ENCODE peak calls at places on chromosomes 6 and 20, in eight cellular contexts. K, R, J, F, B, M, V and G are unnamed samples. For H3K4me1, the result is how much of the 10 kb centered on the place peaks cover.

GRCh38 chr20:43559147-43559477 is 285 bp downstream of the SGK2 start:
- DNase-seq in K (no peak), R (no peak), J (no peak), F (no peak), B (no peak), M (no peak), V (no peak), G (no peak)

GRCh38 chr6:116313377-116313776 is 33.6 kb upstream of the TSPYL1 start:
- DNase-seq in K (no peak), R (no peak), J (no peak), F (no peak), B (no peak), M (no peak), V (no peak), G (no peak)

GRCh38 chr20:3753098-3753497 is 14.5 kb downstream of the ADISSP start:
- DNase-seq in K (no peak), R (peak), J (peak), F (peak), B (peak), M (peak), V (peak), G (no peak)

GRCh38 chr6:32614366-32615081 is 22.7 kb upstream of the HLA-DQA1 start:
- DNase-seq in K (no peak), R (no peak), J (no peak), F (no peak), B (no peak), M (no peak), V (no peak), G (no peak)

GRCh38 chr6:152700427-152700826 is 2.7 kb downstream of the MYCT1 start:
- DNase-seq in K (no peak), R (no peak), J (no peak), F (no peak), B (no peak), M (no peak), V (no peak), G (no peak)

GRCh38 chr20:50713677-50714101 is 17.7 kb upstream of the PARD6B start:
- DNase-seq in K (no peak), R (no peak), J (no peak), F (no peak), B (no peak), M (no peak), V (no peak), G (no peak)

GRCh38 chr6:157912326-157912725 is 69.3 kb upstream of the SYNJ2 start:
- DNase-seq in K (no peak), R (no peak), J (no peak), F (no peak), B (no peak), M (no peak), V (no peak), G (no peak)

GRCh38 chr6:166068768-166069167 is 98.9 kb downstream of the TBXT start:
- DNase-seq in K (no peak), R (no peak), J (no peak), F (no peak), B (no peak), M (no peak), V (no peak), G (no peak)

GRCh38 chr6:128323011-128323410 is 197.4 kb downstream of the PTPRK start:
- DNase-seq in K (no peak), R (no peak), J (no peak), F (no peak), B (no peak), M (no peak), V (no peak), G (no peak)

GRCh38 chr20:43949741-43950618 is 35.3 kb downstream of the TOX2 start:
- DNase-seq in K (peak), R (peak), J (no peak), F (peak), B (no peak), M (no peak), V (peak), G (peak)

GRCh38 chr20:41408986-41409385 is 42.4 kb upstream of the EMILIN3 start:
- DNase-seq in K (no peak), R (no peak), J (no peak), F (no peak), B (no peak), M (no peak), V (no peak), G (no peak)

GRCh38 chr20:13891575-13891974 is 98.8 kb downstream of the SEL1L2 start:
- DNase-seq in K (no peak), R (no peak), J (no peak), F (no peak), B (no peak), M (no peak), V (no peak), G (no peak)

GRCh38 chr20:51378171-51378928 is 164.2 kb downstream of the NFATC2 start:
- DNase-seq in K (no peak), R (no peak), J (no peak), F (no peak), B (no peak), M (no peak), V (no peak), G (no peak)

GRCh38 chr6:150298676-150299075 is 70.1 kb upstream of the IYD start:
- DNase-seq in K (no peak), R (no peak), J (no peak), F (no peak), B (no peak), M (no peak), V (no peak), G (no peak)

GRCh38 chr6:151494235-151494950 is 576 bp downstream of the CCDC170 start:
- DNase-seq in K (peak), R (no peak), J (peak), F (peak), B (peak), M (no peak), V (no peak), G (peak)

GRCh38 chr20:61356171-61356570 is 104.1 kb downstream of the CDH4 start:
- DNase-seq in K (no peak), R (no peak), J (no peak), F (no peak), B (no peak), M (no peak), V (no peak), G (no peak)

GRCh38 chr6:170140129-170140528 is 150.7 kb downstream of the DLL1 start:
- DNase-seq in K (no peak), R (no peak), J (no peak), F (peak), B (no peak), M (no peak), V (no peak), G (no peak)

GRCh38 chr20:43926691-43927090 is 12.0 kb downstream of the TOX2 start:
- DNase-seq in K (no peak), R (no peak), J (no peak), F (no peak), B (no peak), M (no peak), V (no peak), G (no peak)

GRCh38 chr6:158595223-158595622 is 35.3 kb downstream of the TMEM181 start:
- DNase-seq in K (no peak), R (peak), J (no peak), F (no peak), B (peak), M (no peak), V (peak), G (no peak)

GRCh38 chr6:167547751-167548150 is 222.9 kb downstream of the TTLL2 start:
- DNase-seq in K (no peak), R (peak), J (no peak), F (no peak), B (no peak), M (no peak), V (no peak), G (no peak)

GRCh38 chr20:63567382-63568169 is 6.5 kb downstream of the HELZ2 start:
- DNase-seq in K (peak), R (peak), J (no peak), F (no peak), B (no peak), M (no peak), V (peak), G (peak)

GRCh38 chr6:121506761-121507754 is 71.6 kb downstream of the GJA1 start:
- DNase-seq in K (no peak), R (no peak), J (no peak), F (no peak), B (no peak), M (no peak), V (no peak), G (no peak)

GRCh38 chr6:127515234-127515793 is 3.8 kb downstream of the MTCL3 start:
- DNase-seq in K (no peak), R (no peak), J (no peak), F (no peak), B (no peak), M (no peak), V (no peak), G (no peak)

GRCh38 chr6:28747631-28748157 is 176.1 kb downstream of the TRIM27 start:
- DNase-seq in K (no peak), R (no peak), J (peak), F (no peak), B (peak), M (peak), V (no peak), G (no peak)

GRCh38 chr20:1283522-1284210 is 17.6 kb downstream of the SNPH start:
- DNase-seq in K (no peak), R (no peak), J (no peak), F (no peak), B (no peak), M (no peak), V (no peak), G (no peak)

GRCh38 chr6:77015350-77015749 is 447.9 kb downstream of the HTR1B start:
- DNase-seq in K (no peak), R (no peak), J (no peak), F (no peak), B (no peak), M (no peak), V (no peak), G (no peak)

GRCh38 chr20:51562334-51563140 is 20.0 kb upstream of the NFATC2 start:
- DNase-seq in K (peak), R (no peak), J (peak), F (peak), B (no peak), M (peak), V (no peak), G (peak)

GRCh38 chr20:18224968-18225568 is 63.3 kb upstream of the ZNF133 start:
- DNase-seq in K (no peak), R (no peak), J (peak), F (peak), B (peak), M (peak), V (no peak), G (peak)

DNA sequence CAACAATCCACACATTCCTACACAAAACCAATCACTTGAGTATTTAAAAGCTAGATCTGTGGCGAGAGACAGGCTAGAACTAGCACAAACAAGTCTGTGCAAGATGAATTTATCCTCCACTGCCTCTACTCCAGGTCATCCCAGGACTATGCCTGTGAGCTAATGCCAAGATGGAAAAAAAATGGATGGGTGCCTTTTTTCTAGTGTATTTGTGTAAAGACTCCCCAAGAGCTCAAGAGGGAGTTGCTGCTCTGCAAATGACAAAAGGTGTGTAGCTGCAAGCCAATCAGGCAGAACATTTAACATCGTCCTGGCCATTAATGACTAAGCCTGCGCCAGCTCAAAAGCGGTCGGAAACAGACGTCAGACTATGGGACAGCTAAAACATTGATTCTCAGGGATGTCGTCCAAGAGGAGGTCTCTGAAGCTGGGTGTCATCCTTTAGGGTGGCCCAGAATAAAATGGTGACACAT is 21.9 kb downstream of the ATXN1 start:
- DNase-seq in K (no peak), R (no peak), J (no peak), F (no peak), B (peak), M (no peak), V (no peak), G (no peak)
- H3K4me1 ChIP-seq in K (under half), R (under half), J (under half), F (under half), B (half or more), M (under half), V (under half), G (under half)

GRCh38 chr6:139942333-139942732 is 567.9 kb upstream of the CITED2 start:
- DNase-seq in K (no peak), R (no peak), J (no peak), F (no peak), B (no peak), M (no peak), V (no peak), G (no peak)

GRCh38 chr6:139941826-139942225 is 567.4 kb upstream of the CITED2 start:
- DNase-seq in K (no peak), R (no peak), J (no peak), F (no peak), B (no peak), M (no peak), V (no peak), G (no peak)

GRCh38 chr6:139943391-139943790 is 568.9 kb upstream of the CITED2 start:
- DNase-seq in K (no peak), R (no peak), J (peak), F (no peak), B (peak), M (no peak), V (no peak), G (no peak)

GRCh38 chr6:139939189-139939979 is 564.9 kb upstream of the CITED2 start:
- DNase-seq in K (no peak), R (no peak), J (no peak), F (no peak), B (no peak), M (no peak), V (no peak), G (no peak)

DNA sequence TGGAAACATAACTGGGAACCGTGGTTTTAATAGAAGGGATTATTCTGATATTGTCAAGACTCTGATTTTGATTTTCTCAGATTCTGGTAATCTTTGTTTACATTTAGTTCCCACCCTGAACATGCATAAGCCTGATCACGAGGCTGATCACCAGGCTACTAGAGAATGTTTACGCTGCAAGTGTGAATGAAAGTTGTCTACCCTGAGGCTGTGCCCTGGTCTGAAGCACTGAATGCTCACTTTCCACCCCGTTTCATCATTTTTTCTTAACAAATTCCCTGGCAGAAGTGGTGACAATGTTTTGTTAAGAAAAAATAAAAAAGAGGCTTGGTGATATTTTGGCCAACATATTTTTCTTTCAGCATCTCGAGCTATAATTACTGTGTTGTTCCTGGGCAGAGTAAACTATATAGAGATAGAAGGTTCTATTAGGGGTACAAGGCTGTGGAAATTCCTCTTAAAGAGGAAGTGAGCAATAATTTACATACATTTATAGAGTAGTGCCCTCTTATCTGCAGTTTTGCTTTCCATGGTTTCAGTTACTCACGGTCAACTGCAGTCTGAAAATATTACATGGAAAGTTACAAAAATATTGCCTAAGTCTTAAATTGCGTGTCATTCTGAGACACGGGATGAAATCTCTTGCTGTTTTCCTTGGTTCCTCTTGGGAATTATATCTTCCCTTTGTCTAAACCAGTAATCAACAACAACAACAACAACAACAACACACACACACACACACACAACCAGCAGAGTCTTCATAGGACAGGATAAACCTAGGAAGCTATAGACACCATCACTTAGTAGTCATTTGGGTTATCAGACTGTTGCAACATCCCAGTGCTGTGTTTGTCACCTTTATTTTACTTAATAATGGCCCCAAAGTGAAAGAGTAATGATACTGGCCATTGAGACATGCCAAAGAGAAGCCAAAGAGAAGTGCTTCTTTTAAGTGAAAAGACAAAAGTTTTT is 566.6 kb upstream of the CITED2 start:
- DNase-seq in K (no peak), R (no peak), J (no peak), F (no peak), B (no peak), M (no peak), V (no peak), G (no peak)
- TF ChIP-seq CTCF in K (no peak), R (no peak), J (no peak), F (no peak), B (no peak), M (no peak), V (no peak), G (no peak)

GRCh38 chr6:159978291-159979135 is 9.6 kb downstream of the IGF2R start:
- DNase-seq in K (no peak), R (peak), J (no peak), F (no peak), B (no peak), M (no peak), V (peak), G (no peak)

GRCh38 chr6:159979136-159979874 is 10.4 kb downstream of the IGF2R start:
- DNase-seq in K (peak), R (peak), J (no peak), F (no peak), B (peak), M (no peak), V (peak), G (no peak)

GRCh38 chr6:159977242-159978214 is 8.6 kb downstream of the IGF2R start:
- DNase-seq in K (peak), R (peak), J (no peak), F (no peak), B (no peak), M (no peak), V (no peak), G (no peak)

GRCh38 chr6:159974932-159975331 is 6.0 kb downstream of the IGF2R start:
- DNase-seq in K (no peak), R (no peak), J (no peak), F (no peak), B (no peak), M (no peak), V (no peak), G (no peak)

DNA sequence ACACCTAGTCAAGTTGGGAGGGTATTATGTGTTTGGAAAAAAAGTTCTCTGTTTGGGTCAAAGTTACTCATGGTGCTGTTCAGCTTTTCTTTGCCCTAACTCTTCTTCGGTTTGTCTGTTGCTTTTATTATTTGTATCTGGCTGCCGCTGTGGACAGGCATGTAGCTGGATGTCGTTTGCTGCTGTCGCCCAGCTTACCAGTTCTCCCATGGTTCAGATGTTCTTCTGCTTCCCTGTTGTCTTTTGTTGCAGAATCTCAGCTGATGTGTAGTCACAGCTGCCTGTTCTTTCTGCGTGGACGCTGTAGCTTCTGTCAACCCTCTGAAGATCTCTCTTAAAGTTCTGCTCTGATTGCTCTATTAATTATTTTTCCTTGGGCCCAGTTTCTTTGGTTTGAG is 8.0 kb downstream of the IGF2R start:
- DNase-seq in K (no peak), R (no peak), J (no peak), F (no peak), B (no peak), M (no peak), V (no peak), G (no peak)
- H3K4me1 ChIP-seq in K (under half), R (half or more), J (under half), F (under half), B (half or more), M (under half), V (half or more), G (under half)

GRCh38 chr6:81553246-81553645 is 199.2 kb downstream of the TENT5A start:
- DNase-seq in K (no peak), R (no peak), J (no peak), F (no peak), B (no peak), M (no peak), V (no peak), G (no peak)
- TF ChIP-seq CTCF in K (no peak), R (no peak), J (no peak), F (no peak), B (no peak), M (no peak), V (no peak), G (no peak)

DNA sequence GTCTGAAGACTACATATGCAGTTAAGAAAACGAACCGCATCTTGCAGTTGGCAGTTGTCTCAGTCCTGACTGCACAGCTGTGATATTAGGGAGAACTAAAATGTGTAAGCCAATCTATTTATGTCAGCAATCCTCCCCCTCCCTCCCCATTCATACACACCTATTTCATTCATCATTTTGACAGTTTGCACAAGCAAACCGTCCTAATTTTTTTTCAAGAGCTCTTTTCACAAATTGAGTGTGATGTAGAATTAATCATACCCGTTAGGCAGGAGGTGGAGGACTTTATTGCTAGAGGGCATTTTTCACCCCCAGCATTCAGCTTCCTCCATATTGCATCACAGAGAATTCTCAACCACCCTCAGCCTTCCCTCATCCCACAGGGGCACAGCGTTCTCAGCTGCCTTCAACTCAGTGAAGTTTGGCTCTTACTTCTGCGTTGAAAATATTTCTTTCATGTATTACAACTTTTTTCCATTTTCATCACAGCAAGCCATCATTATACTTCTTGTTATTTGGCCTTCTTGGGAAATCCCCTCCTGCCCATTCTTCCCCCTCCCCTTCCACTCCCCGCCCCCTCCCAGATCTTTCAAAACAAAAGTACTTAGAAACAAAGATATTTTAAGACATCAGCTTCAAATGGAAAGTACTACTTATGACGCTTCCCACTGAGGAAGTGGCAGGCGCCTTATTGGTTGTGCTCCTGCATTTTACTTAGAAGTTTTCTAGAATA is 37.5 kb downstream of the NOX3 start:
- DNase-seq in K (no peak), R (no peak), J (no peak), F (peak), B (no peak), M (no peak), V (peak), G (peak)
- H3K4me1 ChIP-seq in K (under half), R (under half), J (under half), F (under half), B (half or more), M (under half), V (under half), G (under half)

GRCh38 chr20:48788486-48789072 is 39.2 kb downstream of the PREX1 start:
- DNase-seq in K (no peak), R (no peak), J (no peak), F (no peak), B (no peak), M (no peak), V (no peak), G (no peak)

GRCh38 chr20:48791666-48792071 is 36.1 kb downstream of the PREX1 start:
- DNase-seq in K (no peak), R (no peak), J (no peak), F (no peak), B (no peak), M (no peak), V (no peak), G (no peak)

GRCh38 chr20:48789185-48789668 is 38.6 kb downstream of the PREX1 start:
- DNase-seq in K (no peak), R (no peak), J (no peak), F (no peak), B (no peak), M (no peak), V (no peak), G (no peak)

GRCh38 chr20:48789781-48790544 is 37.8 kb downstream of the PREX1 start:
- DNase-seq in K (no peak), R (no peak), J (no peak), F (no peak), B (no peak), M (no peak), V (no peak), G (no peak)

GRCh38 chr20:48791014-48791413 is 36.8 kb downstream of the PREX1 start:
- DNase-seq in K (no peak), R (no peak), J (no peak), F (no peak), B (no peak), M (no peak), V (peak), G (no peak)
- TF ChIP-seq CTCF in K (no peak), R (peak), J (no peak), F (no peak), B (no peak), M (no peak), V (peak), G (no peak)